ENCODE peak calls at places on chromosomes 1 and 21, in eight cellular contexts. B is astrocyte of the spinal cord, M is lung, O is A549, G is endodermal cell, N is left lung, W is HFF-Myc, V is prostate gland. F is an unnamed sample.

GRCh38 chr1:203197625-203198024 is 11.1 kb upstream of the CHI3L1 start:
- DNase-seq in V (no peak), B (peak), N (no peak), W (peak), O (no peak), M (no peak), G (no peak), F (peak)

GRCh38 chr1:164165466-164165865 is 393.5 kb upstream of the PBX1 start:
- DNase-seq in M (no peak), B (no peak), G (no peak), W (no peak), V (no peak), N (no peak), O (no peak), F (no peak)

GRCh38 chr1:214604543-214604942 is 1.5 kb downstream of the CENPF start:
- DNase-seq in V (no peak), O (no peak), M (no peak), W (no peak), B (no peak), G (no peak), N (no peak), F (no peak)

GRCh38 chr1:178510155-178510554 is 2.8 kb upstream of the TEX35 start:
- DNase-seq in G (no peak), M (no peak), B (no peak), O (no peak), N (no peak), V (no peak), W (no peak), F (no peak)

GRCh38 chr1:1401457-1402010 is 2.4 kb upstream of the CCNL2 start:
- DNase-seq in B (no peak), V (no peak), G (no peak), W (no peak), N (no peak), M (no peak), O (no peak), F (no peak)

GRCh38 chr1:15295676-15296075 is 48.7 kb downstream of the FHAD1 start:
- DNase-seq in G (no peak), W (no peak), V (no peak), M (no peak), B (no peak), N (no peak), O (no peak), F (no peak)

GRCh38 chr1:153113416-153113815 is at the start of gene SPRR2F:
- DNase-seq in O (no peak), B (no peak), G (no peak), W (no peak), M (no peak), V (no peak), N (no peak), F (no peak)

GRCh38 chr1:66506393-66506687 is 27.6 kb upstream of the SGIP1 start:
- DNase-seq in O (no peak), B (no peak), V (no peak), G (no peak), W (no peak), M (no peak), N (no peak), F (no peak)

GRCh38 chr1:70778934-70779333 is 268.7 kb downstream of the PTGER3 start:
- DNase-seq in N (no peak), B (no peak), G (no peak), V (no peak), O (no peak), M (no peak), W (no peak), F (no peak)

GRCh38 chr1:118773656-118774055 is 214.5 kb downstream of the TBX15 start:
- DNase-seq in M (no peak), G (no peak), B (peak), V (no peak), O (no peak), N (no peak), W (no peak), F (no peak)

GRCh38 chr1:59484090-59484489 is 187.2 kb downstream of the FGGY start:
- DNase-seq in B (peak), G (no peak), N (no peak), W (peak), M (no peak), O (peak), V (no peak), F (peak)

GRCh38 chr1:233216009-233216408 is 79.5 kb downstream of the PCNX2 start:
- DNase-seq in N (no peak), V (no peak), G (no peak), W (no peak), M (no peak), O (no peak), B (no peak), F (no peak)
- TF ChIP-seq CTCF in N (no peak), V (no peak), G (no peak), W (no peak), M (no peak), O (no peak), B (no peak), F (no peak)

GRCh38 chr1:27568247-27569087 is 35.5 kb downstream of the AHDC1 start:
- DNase-seq in O (peak), M (peak), W (peak), B (peak), G (peak), V (peak), N (peak), F (peak)
- H3K4me3 ChIP-seq in O (peak), M (no peak), W (peak), B (no peak), G (peak), V (peak), N (no peak), F (no peak)

GRCh38 chr1:158329807-158330206 is 1.5 kb downstream of the CD1B start:
- DNase-seq in W (no peak), N (no peak), B (no peak), M (no peak), O (peak), G (peak), V (no peak), F (no peak)
- TF ChIP-seq CTCF in W (no peak), N (no peak), B (no peak), M (no peak), O (peak), G (peak), V (no peak), F (no peak)

GRCh38 chr21:34884346-34884929 is 164.7 kb downstream of the RUNX1 start:
- DNase-seq in G (no peak), B (peak), O (no peak), N (no peak), M (no peak), W (no peak), V (no peak), F (no peak)
- H3K4me3 ChIP-seq in G (no peak), B (peak), O (peak), N (peak), M (peak), W (peak), V (peak), F (peak)

DNA sequence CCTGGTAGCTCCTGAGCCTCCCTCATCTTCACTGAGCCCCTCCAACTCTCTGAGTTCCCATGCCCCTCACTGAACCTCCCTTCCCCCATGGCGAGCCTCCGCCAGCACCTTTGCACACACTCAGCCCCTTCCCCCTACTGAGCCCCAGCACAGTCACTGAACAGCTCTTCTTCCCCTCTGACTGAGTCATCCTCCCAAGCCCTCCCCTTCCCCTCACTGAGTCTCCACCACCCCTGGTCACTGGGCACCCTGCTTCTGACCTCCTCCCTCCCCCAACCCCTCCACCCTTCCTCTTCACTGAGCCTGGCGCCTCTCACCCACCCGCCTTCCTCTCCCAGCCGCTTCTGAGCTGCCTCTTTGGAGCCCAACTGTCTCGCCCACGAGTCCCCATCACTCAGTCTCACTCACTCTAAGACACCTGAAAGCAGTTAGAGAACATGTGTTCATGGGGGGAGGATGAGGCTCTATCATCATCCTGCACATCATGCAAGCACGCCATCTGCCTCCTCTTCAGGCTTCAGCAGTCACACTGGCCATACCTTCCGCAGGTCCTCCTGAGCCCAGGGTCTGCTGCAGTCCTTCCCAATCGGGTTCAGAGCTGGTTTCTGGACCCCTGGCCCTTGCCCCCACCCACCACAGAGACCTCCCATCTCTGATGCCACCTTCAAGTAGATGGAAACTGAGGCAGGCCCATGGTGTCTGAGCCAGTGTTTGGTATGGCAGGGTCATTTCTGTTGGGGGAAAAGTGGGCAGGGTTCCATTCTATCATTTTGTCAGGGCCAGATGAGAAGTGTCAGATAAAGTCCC is 2.0 kb upstream of the TRNP1 start:
- DNase-seq in G (peak), M (no peak), B (no peak), V (no peak), W (peak), O (peak), N (no peak), F (no peak)
- TF ChIP-seq CTCF in G (no peak), M (no peak), B (no peak), V (no peak), W (no peak), O (no peak), N (no peak), F (no peak)

GRCh38 chr1:12065872-12066271 is 2.8 kb downstream of the TNFRSF8 start:
- DNase-seq in W (no peak), N (no peak), O (no peak), M (no peak), G (no peak), B (no peak), V (no peak), F (no peak)
- H3K4me3 ChIP-seq in W (peak), N (no peak), O (no peak), M (no peak), G (no peak), B (no peak), V (no peak), F (no peak)

DNA sequence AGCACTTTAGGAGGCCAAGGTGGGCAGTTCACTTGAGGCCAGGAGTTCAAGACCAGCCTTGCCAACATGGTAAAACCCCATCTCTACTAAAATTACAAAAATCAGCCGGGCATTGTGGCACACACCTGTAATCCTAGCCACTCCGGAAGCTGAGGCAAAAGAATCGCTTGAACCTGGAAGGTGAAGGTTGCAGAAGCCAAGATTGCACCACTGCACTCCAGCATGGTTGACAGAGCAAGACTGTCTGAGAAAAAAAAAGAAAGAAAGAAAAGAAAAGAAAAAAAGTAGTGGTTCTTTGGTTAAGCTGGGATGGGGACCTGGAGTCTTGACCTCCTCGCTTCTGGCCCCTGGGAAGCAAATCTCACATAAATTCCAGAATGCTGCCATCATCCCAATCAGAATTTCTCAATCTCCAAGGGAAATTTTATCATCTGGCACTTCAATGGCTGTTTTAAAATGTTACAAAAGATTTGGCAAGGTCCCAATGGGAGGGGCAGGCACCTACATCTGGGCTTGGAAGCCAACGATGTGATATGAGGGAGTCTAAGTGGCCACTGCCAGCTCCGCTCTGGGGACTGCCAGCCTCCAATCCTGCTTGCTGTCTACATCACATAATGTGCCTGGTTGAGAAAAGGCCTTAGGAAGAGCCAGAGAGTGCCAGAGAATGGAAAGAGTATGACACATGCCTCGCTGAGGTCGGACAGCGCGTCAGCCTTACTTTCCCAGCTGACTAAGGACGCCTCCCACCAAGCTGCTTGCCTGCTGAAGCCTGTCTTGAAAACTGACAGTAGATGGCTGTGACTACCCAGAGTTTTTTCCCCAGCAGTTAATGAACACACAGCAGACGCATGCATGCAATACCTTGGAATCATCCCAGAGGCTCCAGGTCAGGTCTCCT is 42.1 kb upstream of the SRP9 start:
- DNase-seq in O (peak), M (peak), N (peak), W (peak), V (peak), B (peak), G (no peak), F (peak)
- TF ChIP-seq CTCF in O (peak), M (no peak), N (no peak), W (no peak), V (no peak), B (peak), G (no peak), F (no peak)

DNA sequence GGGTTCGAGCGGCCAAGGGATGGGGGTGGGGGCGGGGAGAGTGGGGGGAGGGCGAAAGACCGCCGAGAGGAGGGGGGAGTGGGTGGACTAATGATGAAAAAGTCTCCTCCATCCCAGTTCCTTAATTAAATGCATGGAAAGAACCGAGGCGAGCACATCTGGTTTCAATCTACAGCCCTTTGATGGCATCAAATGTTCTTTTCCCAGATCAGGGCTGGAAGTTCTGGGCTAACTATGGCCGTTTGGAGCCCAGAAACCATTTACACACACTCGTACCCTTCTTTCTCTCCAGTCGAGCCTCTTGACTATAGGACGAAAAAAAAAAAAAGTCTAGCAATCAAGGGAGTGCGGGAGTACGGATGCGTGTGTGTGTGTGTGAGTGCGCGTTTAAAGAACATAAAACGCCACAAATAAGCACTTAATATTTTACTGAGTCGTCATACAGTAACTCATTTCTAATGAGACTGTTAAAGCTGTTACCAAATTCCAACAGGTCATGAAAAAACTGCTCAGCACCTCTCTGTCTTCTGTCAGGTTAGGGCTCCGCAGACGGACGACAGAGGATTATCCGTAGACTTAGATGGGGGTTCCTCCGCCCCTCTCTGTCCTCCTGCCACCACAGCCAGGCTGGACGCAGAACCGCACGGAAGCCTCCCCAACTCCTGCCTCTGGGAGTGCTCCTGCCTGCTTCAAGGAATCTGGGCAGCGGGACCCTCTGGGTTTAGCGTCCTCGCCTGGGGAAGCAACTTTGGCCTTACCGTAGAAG is 2.1 kb upstream of the PRRX1 start:
- DNase-seq in N (no peak), B (peak), V (no peak), W (no peak), M (no peak), O (no peak), G (peak), F (no peak)
- H3K4me3 ChIP-seq in N (no peak), B (peak), V (peak), W (peak), M (no peak), O (no peak), G (peak), F (peak)

GRCh38 chr1:199687321-199687720 is 340.2 kb upstream of the NR5A2 start:
- DNase-seq in B (peak), G (peak), W (no peak), V (no peak), N (no peak), O (no peak), M (no peak), F (no peak)
- TF ChIP-seq CTCF in B (no peak), G (no peak), W (no peak), V (no peak), N (no peak), O (no peak), M (no peak), F (no peak)

GRCh38 chr1:51420867-51421627 is 90.7 kb upstream of the TTC39A start:
- DNase-seq in B (no peak), O (no peak), W (no peak), M (no peak), N (no peak), G (no peak), V (no peak), F (no peak)
- H3K4me3 ChIP-seq in B (peak), O (no peak), W (no peak), M (no peak), N (no peak), G (no peak), V (no peak), F (no peak)